ENCODE peak calls at places on chromosomes 12 and 14, in six cellular contexts. Z is prostate gland, O is mucosa of descending colon, M is A673, F is AG10803, K is neural progenitor cell. G is an unnamed sample.

GRCh38 chr12:8912910-8913309 is 1.4 kb upstream of the PHC1 start:
- DNase-seq in M (no peak), F (no peak), Z (peak), O (no peak), K (peak), G (no peak)

GRCh38 chr14:99430491-99430890 is 50.2 kb downstream of the SETD3 start:
- DNase-seq in F (no peak), Z (no peak), O (no peak), K (peak), M (no peak), G (no peak)

GRCh38 chr14:76053576-76054369 is 68.2 kb downstream of the IFT43 start:
- DNase-seq in O (no peak), F (no peak), Z (no peak), M (no peak), K (no peak), G (no peak)

GRCh38 chr12:69115955-69116354 is 123.4 kb upstream of the CPSF6 start:
- DNase-seq in K (no peak), M (no peak), O (no peak), Z (no peak), F (no peak), G (no peak)

GRCh38 chr14:76950043-76951020 is 78.2 kb downstream of the IRF2BPL start:
- DNase-seq in K (no peak), O (no peak), Z (peak), F (peak), M (no peak), G (no peak)

GRCh38 chr12:49088932-49089330 is 5.7 kb downstream of the DHH start:
- DNase-seq in F (no peak), Z (no peak), M (no peak), O (no peak), K (no peak), G (no peak)

GRCh38 chr14:101705733-101706508 is 55.6 kb upstream of the PPP2R5C start:
- DNase-seq in F (peak), O (peak), Z (no peak), K (peak), M (peak), G (no peak)

GRCh38 chr12:7374423-7375144 is 69.4 kb downstream of the CD163L1 start:
- DNase-seq in O (peak), M (peak), F (peak), Z (no peak), K (peak), G (no peak)

GRCh38 chr14:58167057-58167456 is 15.0 kb upstream of the ARMH4 start:
- DNase-seq in Z (no peak), F (peak), M (no peak), O (no peak), K (no peak), G (no peak)

GRCh38 chr12:2691001-2691339 is 103.8 kb upstream of the FKBP4 start:
- DNase-seq in K (peak), Z (no peak), M (no peak), F (no peak), O (peak), G (no peak)

GRCh38 chr14:72952171-72952570 is 25.9 kb downstream of the DCAF4 start:
- DNase-seq in M (no peak), Z (no peak), K (no peak), O (no peak), F (no peak), G (no peak)

GRCh38 chr14:54002653-54003052 is 46.0 kb upstream of the BMP4 start:
- DNase-seq in K (no peak), F (peak), Z (no peak), O (no peak), M (no peak), G (no peak)

GRCh38 chr12:120199595-120200306 is 1.2 kb downstream of the RPLP0 start:
- DNase-seq in K (no peak), O (no peak), M (no peak), F (peak), Z (no peak), G (no peak)

GRCh38 chr12:20832911-20833310 is 22.4 kb downstream of the SLCO1B3 start:
- DNase-seq in K (no peak), F (no peak), O (peak), M (no peak), Z (peak), G (no peak)

GRCh38 chr12:50362671-50363070 is 33.7 kb downstream of the FAM186A start:
- DNase-seq in K (no peak), O (no peak), F (no peak), Z (no peak), M (no peak), G (no peak)

GRCh38 chr12:52607314-52607713 is 6.1 kb upstream of the KRT72 start:
- DNase-seq in F (no peak), O (no peak), M (no peak), K (no peak), Z (no peak), G (no peak)

GRCh38 chr14:95204705-95205104 is 47.4 kb upstream of the DICER1 start:
- DNase-seq in O (no peak), M (no peak), Z (no peak), F (no peak), K (no peak), G (no peak)

GRCh38 chr12:106147956-106148355 is 9.2 kb upstream of the NUAK1 start:
- DNase-seq in Z (peak), O (peak), F (no peak), M (no peak), K (no peak), G (no peak)

GRCh38 chr12:65699251-65699650 is 125.0 kb upstream of the HMGA2 start:
- DNase-seq in K (no peak), O (no peak), M (peak), F (peak), Z (no peak), G (no peak)

GRCh38 chr12:2650261-2651060 is 144.3 kb upstream of the FKBP4 start:
- DNase-seq in F (no peak), Z (no peak), O (no peak), M (no peak), K (no peak), G (no peak)

GRCh38 chr14:100541621-100542560 is 45.3 kb downstream of the BEGAIN start:
- DNase-seq in Z (no peak), M (no peak), K (no peak), O (no peak), F (no peak), G (no peak)

GRCh38 chr12:63994704-63995103 is 150.2 kb downstream of the SRGAP1 start:
- DNase-seq in K (no peak), O (no peak), M (no peak), Z (no peak), F (peak), G (no peak)

GRCh38 chr14:89276424-89276975 is 140.5 kb downstream of the FOXN3 start:
- DNase-seq in O (peak), M (no peak), K (no peak), F (peak), Z (no peak), G (peak)

GRCh38 chr14:59870277-59871165 is at the start of gene RTN1:
- DNase-seq in K (peak), Z (peak), F (peak), O (peak), M (peak), G (no peak)

GRCh38 chr12:20451759-20452158 is 83.4 kb downstream of the PDE3A start:
- DNase-seq in Z (no peak), O (no peak), M (no peak), K (no peak), F (peak), G (no peak)

GRCh38 chr12:116539905-116540482 is 19.2 kb upstream of the MAP1LC3B2 start:
- DNase-seq in F (peak), O (peak), K (peak), M (peak), Z (peak), G (no peak)

GRCh38 chr12:67698711-67699603 is 50.4 kb downstream of the DYRK2 start:
- DNase-seq in Z (no peak), K (no peak), F (peak), O (no peak), M (no peak), G (peak)

GRCh38 chr12:121792607-121793500 is 634 bp downstream of the RHOF start:
- DNase-seq in K (no peak), M (no peak), Z (no peak), F (no peak), O (peak), G (no peak)

GRCh38 chr12:104182621-104183378 is 32.8 kb upstream of the TXNRD1 start:
- DNase-seq in M (no peak), F (no peak), O (no peak), K (no peak), Z (no peak), G (no peak)

GRCh38 chr14:27040552-27040951 is 442.7 kb upstream of the NOVA1 start:
- DNase-seq in Z (no peak), K (no peak), M (no peak), O (no peak), F (no peak), G (no peak)

GRCh38 chr14:73467377-73467776 is 9.0 kb upstream of the NUMB start:
- DNase-seq in O (no peak), Z (no peak), F (no peak), K (no peak), M (no peak), G (no peak)

GRCh38 chr12:109697877-109698468 is 15.7 kb upstream of the FAM222A start:
- DNase-seq in Z (no peak), F (no peak), M (no peak), O (no peak), K (peak), G (no peak)

GRCh38 chr14:94104731-94105130 is 5.8 kb upstream of the IFI27 start:
- DNase-seq in O (no peak), F (no peak), M (no peak), Z (no peak), K (no peak), G (no peak)

GRCh38 chr12:122495258-122495657 is 5.5 kb downstream of the ZCCHC8 start:
- DNase-seq in Z (no peak), F (no peak), O (no peak), M (no peak), K (no peak), G (no peak)

GRCh38 chr12:63905523-63905922 is 61.0 kb downstream of the SRGAP1 start:
- DNase-seq in F (no peak), O (no peak), M (peak), K (no peak), Z (no peak), G (no peak)

GRCh38 chr14:75720828-75721227 is 59.8 kb downstream of the TTLL5 start:
- DNase-seq in M (peak), K (no peak), O (peak), F (peak), Z (peak), G (no peak)

GRCh38 chr14:60970146-60970545 is 10.7 kb downstream of the TRMT5 start:
- DNase-seq in Z (no peak), K (no peak), F (no peak), O (no peak), M (no peak), G (no peak)

GRCh38 chr12:7439579-7440505 is 4.1 kb downstream of the CD163L1 start:
- DNase-seq in Z (no peak), F (peak), O (peak), K (peak), M (peak), G (no peak)

GRCh38 chr14:95173518-95173917 is 16.2 kb upstream of the DICER1 start:
- DNase-seq in Z (no peak), M (no peak), O (no peak), F (no peak), K (no peak), G (no peak)

GRCh38 chr12:32893458-32893857 is 3.1 kb downstream of the PKP2 start:
- DNase-seq in Z (no peak), K (no peak), M (no peak), O (no peak), F (no peak), G (no peak)

GRCh38 chr12:85357609-85358008 is 77.6 kb downstream of the ALX1 start:
- DNase-seq in K (no peak), M (no peak), O (no peak), F (no peak), Z (no peak), G (no peak)
- H3K4me3 ChIP-seq in K (no peak), M (no peak), O (no peak), F (no peak), Z (no peak), G (no peak)

GRCh38 chr12:78683626-78684025 is 180.9 kb upstream of the SYT1 start:
- DNase-seq in F (no peak), K (no peak), Z (no peak), O (no peak), M (no peak), G (no peak)
- TF ChIP-seq CTCF in F (no peak), K (no peak), Z (no peak), O (no peak), M (no peak), G (no peak)

GRCh38 chr12:54006700-54007220 is 2.0 kb upstream of the HOXC8 start:
- DNase-seq in Z (no peak), O (no peak), M (no peak), F (peak), K (no peak), G (no peak)

GRCh38 chr12:54007538-54008259 is 1.1 kb upstream of the HOXC8 start:
- DNase-seq in Z (no peak), K (no peak), F (no peak), O (no peak), M (no peak), G (no peak)

GRCh38 chr12:54009171-54010052 is 627 bp downstream of the HOXC8 start:
- DNase-seq in K (no peak), Z (no peak), M (peak), F (no peak), O (no peak), G (no peak)

GRCh38 chr12:54010053-54010971 is 1.5 kb downstream of the HOXC8 start:
- DNase-seq in K (no peak), O (no peak), M (no peak), Z (no peak), F (no peak), G (no peak)

GRCh38 chr12:54008260-54008552 is 579 bp upstream of the HOXC8 start:
- DNase-seq in F (no peak), M (no peak), Z (no peak), O (no peak), K (no peak), G (no peak)
- H3K4me3 ChIP-seq in F (peak), M (peak), Z (no peak), O (no peak), K (no peak), G (no peak)

GRCh38 chr12:118065380-118065779 is 4.4 kb upstream of the WSB2 start:
- DNase-seq in M (no peak), O (no peak), K (no peak), F (no peak), Z (no peak), G (no peak)

GRCh38 chr12:118063567-118064391 is 2.8 kb upstream of the WSB2 start:
- DNase-seq in M (no peak), Z (no peak), F (peak), K (no peak), O (peak), G (no peak)

GRCh38 chr12:118061011-118061875 is at the start of gene WSB2:
- DNase-seq in O (peak), M (peak), Z (peak), K (peak), F (peak), G (no peak)

GRCh38 chr12:118061876-118062791 is 1.2 kb upstream of the WSB2 start:
- DNase-seq in K (peak), M (peak), Z (peak), F (peak), O (peak), G (no peak)

GRCh38 chr12:118064608-118065007 is 3.6 kb upstream of the WSB2 start:
- DNase-seq in F (no peak), Z (no peak), M (peak), K (peak), O (no peak), G (no peak)
- TF ChIP-seq CTCF in F (peak), Z (no peak), M (peak), K (peak), O (no peak), G (peak)

GRCh38 chr14:65204056-65204455 is 101.7 kb upstream of the MAX start:
- DNase-seq in Z (no peak), O (no peak), M (no peak), K (no peak), F (no peak), G (no peak)

GRCh38 chr14:65208548-65208947 is 106.2 kb upstream of the MAX start:
- DNase-seq in K (no peak), O (no peak), M (no peak), F (no peak), Z (no peak), G (no peak)

GRCh38 chr14:65203574-65203973 is 101.3 kb upstream of the MAX start:
- DNase-seq in O (no peak), K (no peak), F (no peak), Z (no peak), M (no peak), G (no peak)

GRCh38 chr14:65206448-65207096 is 104.3 kb upstream of the MAX start:
- DNase-seq in K (no peak), M (no peak), O (no peak), Z (no peak), F (peak), G (peak)

GRCh38 chr14:65206078-65206447 is 103.7 kb upstream of the MAX start:
- DNase-seq in M (no peak), K (no peak), Z (no peak), O (no peak), F (no peak), G (no peak)
- H3K4me3 ChIP-seq in M (no peak), K (no peak), Z (no peak), O (no peak), F (no peak), G (no peak)

GRCh38 chr12:60391791-60392190 is 796.0 kb downstream of the SLC16A7 start:
- DNase-seq in O (no peak), M (no peak), K (no peak), F (no peak), Z (no peak), G (no peak)

GRCh38 chr12:60393093-60393492 is 797.3 kb downstream of the SLC16A7 start:
- DNase-seq in Z (no peak), O (no peak), M (no peak), F (no peak), K (no peak), G (no peak)

GRCh38 chr12:60387356-60387755 is 791.5 kb downstream of the SLC16A7 start:
- DNase-seq in K (no peak), O (no peak), Z (no peak), F (no peak), M (no peak), G (no peak)
- TF ChIP-seq CTCF in K (no peak), O (no peak), Z (no peak), F (no peak), M (no peak), G (no peak)

GRCh38 chr14:83133986-83134664 is 1600.5 kb upstream of the SEL1L start:
- DNase-seq in Z (no peak), F (no peak), K (peak), M (peak), O (no peak), G (no peak)
- H3K4me3 ChIP-seq in Z (no peak), F (no peak), K (peak), M (no peak), O (no peak), G (no peak)

GRCh38 chr12:124346425-124347168 is 51.7 kb downstream of the RFLNA start:
- DNase-seq in Z (no peak), F (no peak), O (no peak), K (no peak), M (no peak), G (no peak)

GRCh38 chr12:124345795-124346194 is 50.9 kb downstream of the RFLNA start:
- DNase-seq in M (no peak), F (no peak), O (no peak), K (no peak), Z (no peak), G (no peak)

GRCh38 chr12:124347335-124347734 is 52.4 kb downstream of the RFLNA start:
- DNase-seq in M (no peak), K (no peak), F (no peak), Z (peak), O (no peak), G (no peak)

GRCh38 chr12:124348659-124349380 is 53.9 kb downstream of the RFLNA start:
- DNase-seq in Z (no peak), F (no peak), M (no peak), O (no peak), K (no peak), G (no peak)

GRCh38 chr12:124347805-124348658 is 53.1 kb downstream of the RFLNA start:
- DNase-seq in O (peak), F (no peak), M (no peak), K (peak), Z (peak), G (no peak)
- TF ChIP-seq CTCF in O (peak), F (peak), M (peak), K (peak), Z (peak), G (peak)

G was measured in GM12864.